ENCODE peak calls at places on chromosomes 7 and 10, in eight cellular contexts. One of them, this sample, is unnamed.
A peak's percentile ranks its signal among the peaks of the same experiment; 100 is the strongest.

GRCh38 chr10:90407116-90407515 is 450.7 kb downstream of the HTR7 start:
- DNase-seq in naive thymus-derived CD8-positive, alpha-beta T cell: no peak
- DNase-seq in SHP77: no peak
- DNase-seq in nephron progenitor cell: no peak
- DNase-seq in left cardiac atrium: no peak
- DNase-seq in GDM1: no peak
- DNase-seq in COR-L47: no peak
- DNase-seq in HTR-8/SVneo: no peak
- DNase-seq in this sample: peak; percentile 43

GRCh38 chr10:119933179-119933578 is 40.6 kb downstream of the SEC23IP start:
- DNase-seq in SHP77: peak; percentile 4
- DNase-seq in nephron progenitor cell: no peak
- DNase-seq in naive thymus-derived CD8-positive, alpha-beta T cell: no peak
- DNase-seq in left cardiac atrium: no peak
- DNase-seq in COR-L47: peak; percentile 34
- DNase-seq in GDM1: no peak
- DNase-seq in HTR-8/SVneo: peak; percentile 13
- DNase-seq in this sample: no peak

GRCh38 chr7:27586825-27587224 is 75.9 kb downstream of the HIBADH start:
- DNase-seq in GDM1: no peak
- DNase-seq in HTR-8/SVneo: no peak
- DNase-seq in nephron progenitor cell: no peak
- DNase-seq in naive thymus-derived CD8-positive, alpha-beta T cell: no peak
- DNase-seq in COR-L47: peak; percentile 90
- DNase-seq in SHP77: peak; percentile 97
- DNase-seq in left cardiac atrium: no peak
- DNase-seq in this sample: no peak

GRCh38 chr7:155052982-155053381 is 17.1 kb upstream of the HTR5A start:
- DNase-seq in COR-L47: no peak
- DNase-seq in HTR-8/SVneo: no peak
- DNase-seq in left cardiac atrium: no peak
- DNase-seq in GDM1: no peak
- DNase-seq in SHP77: no peak
- DNase-seq in naive thymus-derived CD8-positive, alpha-beta T cell: no peak
- DNase-seq in nephron progenitor cell: no peak
- DNase-seq in this sample: no peak

GRCh38 chr7:45576249-45576929 is 2.2 kb downstream of the ADCY1 start:
- DNase-seq in GDM1: no peak
- DNase-seq in HTR-8/SVneo: no peak
- DNase-seq in left cardiac atrium: no peak
- DNase-seq in SHP77: no peak
- DNase-seq in naive thymus-derived CD8-positive, alpha-beta T cell: no peak
- DNase-seq in nephron progenitor cell: no peak
- DNase-seq in COR-L47: no peak
- DNase-seq in this sample: no peak

GRCh38 chr10:113552014-113552413 is 839 bp upstream of the HABP2 start:
- DNase-seq in HTR-8/SVneo: no peak
- DNase-seq in naive thymus-derived CD8-positive, alpha-beta T cell: no peak
- DNase-seq in GDM1: no peak
- DNase-seq in left cardiac atrium: no peak
- DNase-seq in SHP77: no peak
- DNase-seq in COR-L47: no peak
- DNase-seq in nephron progenitor cell: no peak
- DNase-seq in this sample: no peak

GRCh38 chr7:2699289-2699620 is 11.3 kb downstream of the AMZ1 start:
- DNase-seq in naive thymus-derived CD8-positive, alpha-beta T cell: no peak
- DNase-seq in COR-L47: no peak
- DNase-seq in GDM1: no peak
- DNase-seq in nephron progenitor cell: no peak
- DNase-seq in SHP77: no peak
- DNase-seq in HTR-8/SVneo: no peak
- DNase-seq in left cardiac atrium: no peak
- DNase-seq in this sample: no peak

GRCh38 chr7:51123322-51124021 is 193.1 kb downstream of the COBL start:
- DNase-seq in naive thymus-derived CD8-positive, alpha-beta T cell: no peak
- DNase-seq in GDM1: no peak
- DNase-seq in SHP77: no peak
- DNase-seq in HTR-8/SVneo: peak; percentile 41
- DNase-seq in left cardiac atrium: peak; percentile 47
- DNase-seq in COR-L47: no peak
- DNase-seq in nephron progenitor cell: no peak
- DNase-seq in this sample: no peak

GRCh38 chr10:43861966-43862751 is 213.5 kb upstream of the ZNF32 start:
- DNase-seq in left cardiac atrium: no peak
- DNase-seq in GDM1: no peak
- DNase-seq in SHP77: no peak
- DNase-seq in nephron progenitor cell: no peak
- DNase-seq in COR-L47: no peak
- DNase-seq in HTR-8/SVneo: peak; percentile 71
- DNase-seq in naive thymus-derived CD8-positive, alpha-beta T cell: no peak
- DNase-seq in this sample: no peak

GRCh38 chr7:149644754-149645153 is 128.6 kb downstream of the ZNF467 start:
- DNase-seq in COR-L47: no peak
- DNase-seq in left cardiac atrium: no peak
- DNase-seq in naive thymus-derived CD8-positive, alpha-beta T cell: no peak
- DNase-seq in GDM1: no peak
- DNase-seq in SHP77: no peak
- DNase-seq in nephron progenitor cell: no peak
- DNase-seq in HTR-8/SVneo: no peak
- DNase-seq in this sample: no peak

GRCh38 chr10:70418229-70418628 is 14.3 kb downstream of the EIF4EBP2 start:
- DNase-seq in GDM1: no peak
- DNase-seq in COR-L47: no peak
- DNase-seq in SHP77: no peak
- DNase-seq in left cardiac atrium: no peak
- DNase-seq in HTR-8/SVneo: no peak
- DNase-seq in nephron progenitor cell: no peak
- DNase-seq in naive thymus-derived CD8-positive, alpha-beta T cell: no peak
- DNase-seq in this sample: peak; percentile 59

GRCh38 chr10:47195274-47195885 is 104.6 kb upstream of the GDF10 start:
- DNase-seq in naive thymus-derived CD8-positive, alpha-beta T cell: no peak
- DNase-seq in SHP77: no peak
- DNase-seq in GDM1: no peak
- DNase-seq in COR-L47: no peak
- DNase-seq in HTR-8/SVneo: no peak
- DNase-seq in nephron progenitor cell: no peak
- DNase-seq in left cardiac atrium: no peak
- DNase-seq in this sample: no peak

GRCh38 chr7:138000081-138000701 is 1.7 kb downstream of the CREB3L2 start:
- DNase-seq in naive thymus-derived CD8-positive, alpha-beta T cell: no peak
- DNase-seq in COR-L47: no peak
- DNase-seq in left cardiac atrium: peak; percentile 61
- DNase-seq in SHP77: peak; percentile 58
- DNase-seq in GDM1: peak; percentile 42
- DNase-seq in HTR-8/SVneo: no peak
- DNase-seq in nephron progenitor cell: peak; percentile 64
- DNase-seq in this sample: peak; percentile 58

GRCh38 chr7:142583424-142583823 is 165.8 kb upstream of the PRSS1 start:
- DNase-seq in COR-L47: no peak
- DNase-seq in left cardiac atrium: no peak
- DNase-seq in naive thymus-derived CD8-positive, alpha-beta T cell: no peak
- DNase-seq in nephron progenitor cell: no peak
- DNase-seq in SHP77: no peak
- DNase-seq in HTR-8/SVneo: peak; percentile 39
- DNase-seq in GDM1: no peak
- DNase-seq in this sample: peak; percentile 72

GRCh38 chr7:120218702-120219101 is 54.3 kb upstream of the KCND2 start:
- DNase-seq in SHP77: no peak
- DNase-seq in nephron progenitor cell: no peak
- DNase-seq in HTR-8/SVneo: no peak
- DNase-seq in naive thymus-derived CD8-positive, alpha-beta T cell: no peak
- DNase-seq in COR-L47: no peak
- DNase-seq in GDM1: no peak
- DNase-seq in left cardiac atrium: peak; percentile 32
- DNase-seq in this sample: no peak